ENCODE peak calls at places on chromosome 1, in six cellular contexts. E is stomach, Y is H1, S is HCT116, P is body of pancreas, X is prostate gland. U is an unnamed sample.

GRCh38 chr1:197180252-197180878 is 33.9 kb upstream of the ASPM start:
- DNase-seq in E (no peak), Y (no peak), S (no peak), P (no peak), X (no peak), U (no peak)

GRCh38 chr1:190226006-190226405 is 251.7 kb downstream of the BRINP3 start:
- DNase-seq in E (no peak), Y (no peak), S (no peak), P (no peak), X (no peak), U (no peak)

GRCh38 chr1:68805097-68805641 is 308.3 kb upstream of the DEPDC1 start:
- DNase-seq in E (no peak), Y (no peak), S (no peak), P (no peak), X (no peak), U (no peak)

GRCh38 chr1:11925938-11926292 is 312 bp downstream of the KIAA2013 start:
- DNase-seq in E (no peak), Y (peak), S (no peak), P (peak), X (no peak), U (no peak)

GRCh38 chr1:4675454-4676186 is 21.2 kb downstream of the AJAP1 start:
- DNase-seq in E (no peak), Y (no peak), S (no peak), P (no peak), X (no peak), U (no peak)

GRCh38 chr1:107510347-107510746 is 369.5 kb downstream of the NTNG1 start:
- DNase-seq in E (no peak), Y (no peak), S (no peak), P (no peak), X (no peak), U (no peak)

GRCh38 chr1:159817276-159818041 is 9.2 kb upstream of the SLAMF8 start:
- DNase-seq in E (no peak), Y (no peak), S (no peak), P (peak), X (no peak), U (no peak)

GRCh38 chr1:38403667-38404066 is 357.1 kb upstream of the POU3F1 start:
- DNase-seq in E (no peak), Y (peak), S (no peak), P (no peak), X (no peak), U (no peak)

GRCh38 chr1:91725961-91726704 is 159.8 kb downstream of the TGFBR3 start:
- DNase-seq in E (no peak), Y (no peak), S (no peak), P (no peak), X (no peak), U (peak)

GRCh38 chr1:173164178-173164577 is 43.0 kb downstream of the TNFSF4 start:
- DNase-seq in E (no peak), Y (no peak), S (no peak), P (no peak), X (no peak), U (no peak)

GRCh38 chr1:194538453-194538852 is 1352.0 kb upstream of the B3GALT2 start:
- DNase-seq in E (no peak), Y (no peak), S (no peak), P (no peak), X (no peak), U (no peak)

GRCh38 chr1:197787056-197787455 is 11.8 kb upstream of the DENND1B start:
- DNase-seq in E (no peak), Y (no peak), S (no peak), P (no peak), X (no peak), U (no peak)

GRCh38 chr1:32926562-32926961 is 25.4 kb upstream of the TMEM54 start:
- DNase-seq in E (no peak), Y (no peak), S (no peak), P (no peak), X (no peak), U (no peak)

GRCh38 chr1:18234790-18235242 is 127.2 kb downstream of the IGSF21 start:
- DNase-seq in E (peak), Y (peak), S (peak), P (peak), X (peak), U (no peak)

GRCh38 chr1:182786223-182787001 is 3.2 kb upstream of the NPL start:
- DNase-seq in E (peak), Y (peak), S (peak), P (peak), X (no peak), U (no peak)

GRCh38 chr1:243268751-243269460 is 13.1 kb downstream of the SDCCAG8 start:
- DNase-seq in E (no peak), Y (no peak), S (no peak), P (no peak), X (no peak), U (no peak)

GRCh38 chr1:164472841-164473240 is 86.1 kb upstream of the PBX1 start:
- DNase-seq in E (no peak), Y (no peak), S (no peak), P (no peak), X (no peak), U (no peak)

GRCh38 chr1:158094571-158094970 is 86.1 kb upstream of the CD1D start:
- DNase-seq in E (no peak), Y (no peak), S (no peak), P (no peak), X (no peak), U (no peak)

GRCh38 chr1:21966247-21967000 is 10.4 kb upstream of the CELA3B start:
- DNase-seq in E (no peak), Y (no peak), S (no peak), P (no peak), X (no peak), U (no peak)

GRCh38 chr1:240169188-240169587 is 77.5 kb downstream of the FMN2 start:
- DNase-seq in E (no peak), Y (no peak), S (no peak), P (no peak), X (no peak), U (no peak)

GRCh38 chr1:57796609-57797008 is 372.7 kb upstream of the DAB1 start:
- DNase-seq in E (no peak), Y (no peak), S (no peak), P (no peak), X (no peak), U (no peak)

GRCh38 chr1:5513891-5514515 is 478.2 kb downstream of the NPHP4 start:
- DNase-seq in E (peak), Y (no peak), S (no peak), P (peak), X (no peak), U (no peak)

GRCh38 chr1:210400043-210400840 is 71.5 kb downstream of the HHAT start:
- DNase-seq in E (peak), Y (peak), S (peak), P (peak), X (peak), U (peak)

GRCh38 chr1:150194381-150195031 is 41.4 kb downstream of the ANP32E start:
- DNase-seq in E (no peak), Y (no peak), S (no peak), P (no peak), X (no peak), U (no peak)

GRCh38 chr1:59446257-59446901 is 149.5 kb downstream of the FGGY start:
- DNase-seq in E (no peak), Y (no peak), S (no peak), P (no peak), X (no peak), U (no peak)

DNA sequence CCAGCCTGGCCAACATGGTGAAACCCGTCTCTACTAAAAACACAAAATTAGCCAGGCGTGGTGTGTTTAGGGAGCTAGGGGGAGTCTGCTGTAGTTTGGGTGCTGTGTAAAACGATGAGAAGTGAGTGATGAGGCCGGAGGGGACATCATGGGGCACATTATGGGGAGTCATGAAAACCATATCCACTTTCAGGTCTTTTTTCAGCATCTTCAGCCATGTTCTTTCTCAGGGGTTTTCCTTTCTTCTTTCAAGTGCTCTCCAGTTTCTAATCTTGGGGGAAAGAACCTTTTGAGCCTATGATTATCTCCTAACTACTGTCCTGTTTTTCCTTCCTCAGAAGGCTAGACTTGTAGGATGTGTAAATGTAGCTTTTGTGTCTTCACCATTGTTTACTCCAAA is 14.4 kb downstream of the KDM4A start:
- DNase-seq in E (no peak), Y (no peak), S (no peak), P (no peak), X (no peak), U (no peak)
- TF ChIP-seq POLR2A in E (no peak), Y (no peak), S (no peak), P (no peak), X (no peak), U (no peak)

DNA sequence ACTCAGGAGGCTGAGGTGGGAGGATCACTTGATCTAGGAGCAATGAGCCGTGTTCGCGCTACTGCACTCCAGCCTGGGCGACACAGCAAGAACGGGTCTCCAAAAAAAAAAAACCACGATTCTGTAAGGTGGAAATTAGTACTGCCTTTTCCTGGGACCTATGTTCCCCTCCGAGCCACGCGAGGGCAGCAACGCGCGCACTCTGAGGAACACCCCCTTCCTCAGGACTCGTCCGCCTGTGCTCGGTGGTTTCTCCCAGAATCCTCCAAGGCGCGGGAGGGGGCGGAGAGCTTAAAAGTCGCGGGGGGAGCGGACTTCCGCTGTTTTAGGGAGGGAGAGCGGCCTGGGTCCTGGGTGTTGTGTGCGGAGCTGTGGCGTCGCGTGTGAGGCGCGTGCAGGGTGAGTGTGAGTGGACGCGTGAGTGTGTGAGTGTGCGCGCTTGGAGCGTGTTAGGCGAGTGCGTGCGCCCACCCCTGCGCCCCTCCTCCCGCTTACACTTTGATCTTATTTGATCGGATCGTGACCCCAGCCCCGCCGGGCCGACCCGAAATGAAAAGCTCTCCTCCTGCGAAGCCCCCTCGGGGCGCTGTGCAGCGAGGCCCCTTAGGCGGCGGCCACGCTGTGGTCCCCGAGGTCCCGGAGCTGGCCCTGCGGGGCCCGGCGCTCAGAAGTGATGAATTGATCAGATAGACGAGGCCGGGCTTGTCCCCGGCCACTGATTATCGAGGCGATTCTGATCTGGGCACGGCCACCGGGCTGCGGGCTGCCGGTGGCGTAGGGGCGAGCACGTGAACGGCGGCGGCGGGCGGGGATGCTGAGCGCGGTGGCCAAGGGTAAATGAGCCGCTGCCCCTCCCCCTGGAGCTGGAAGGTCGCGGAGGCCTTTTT is 9.6 kb downstream of the TMEM167B start:
- DNase-seq in E (peak), Y (peak), S (peak), P (peak), X (peak), U (peak)
- TF ChIP-seq CTCF in E (peak), Y (peak), S (peak), P (peak), X (peak), U (peak)

GRCh38 chr1:154198756-154199562 is 7.1 kb upstream of the TPM3 start:
- DNase-seq in E (no peak), Y (peak), S (no peak), P (peak), X (peak), U (no peak)
- H3K4me3 ChIP-seq in E (no peak), Y (no peak), S (no peak), P (no peak), X (no peak), U (no peak)

GRCh38 chr1:43331688-43332087 is 5.9 kb upstream of the MPL start:
- DNase-seq in E (no peak), Y (no peak), S (no peak), P (no peak), X (no peak), U (no peak)

GRCh38 chr1:43334453-43335205 is 3.0 kb upstream of the MPL start:
- DNase-seq in E (no peak), Y (no peak), S (no peak), P (no peak), X (no peak), U (no peak)

GRCh38 chr1:43325381-43325780 is 12.2 kb upstream of the MPL start:
- DNase-seq in E (no peak), Y (no peak), S (no peak), P (no peak), X (no peak), U (no peak)

GRCh38 chr1:43327549-43328292 is 9.9 kb upstream of the MPL start:
- DNase-seq in E (no peak), Y (no peak), S (no peak), P (no peak), X (no peak), U (no peak)

GRCh38 chr1:43329995-43330751 is 7.4 kb upstream of the MPL start:
- DNase-seq in E (no peak), Y (no peak), S (no peak), P (no peak), X (no peak), U (no peak)
- TF ChIP-seq POLR2A in E (no peak), Y (no peak), S (no peak), P (no peak), X (no peak), U (no peak)

GRCh38 chr1:54276617-54277450 is 76.9 kb downstream of the MRPL37 start:
- DNase-seq in E (no peak), Y (no peak), S (no peak), P (no peak), X (no peak), U (no peak)

GRCh38 chr1:54273837-54274192 is 73.8 kb downstream of the MRPL37 start:
- DNase-seq in E (no peak), Y (no peak), S (no peak), P (peak), X (no peak), U (no peak)

GRCh38 chr1:54274448-54274847 is 74.5 kb downstream of the MRPL37 start:
- DNase-seq in E (peak), Y (no peak), S (no peak), P (no peak), X (no peak), U (no peak)

GRCh38 chr1:54274881-54275280 is 74.9 kb downstream of the MRPL37 start:
- DNase-seq in E (no peak), Y (no peak), S (no peak), P (no peak), X (no peak), U (no peak)

DNA sequence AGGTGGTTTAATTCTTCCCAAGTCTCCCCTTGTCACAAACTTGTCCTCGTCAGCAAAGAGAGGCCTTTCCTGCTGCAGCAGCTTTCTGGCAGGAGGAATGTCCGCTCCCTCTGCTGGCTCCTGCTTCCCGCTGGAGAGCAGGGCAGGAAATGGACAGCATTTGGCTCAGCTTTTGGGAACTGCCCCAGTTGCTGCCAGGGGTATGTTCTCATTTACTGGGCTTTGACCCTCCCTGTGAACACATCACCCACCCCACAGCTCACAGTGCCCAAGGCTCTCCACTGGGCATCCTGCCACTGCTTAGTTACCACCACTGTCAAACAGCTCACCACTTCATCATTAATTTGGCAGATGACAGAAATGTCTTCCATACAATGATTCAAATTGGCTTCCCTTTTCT is 75.4 kb downstream of the MRPL37 start:
- DNase-seq in E (peak), Y (no peak), S (no peak), P (peak), X (peak), U (peak)
- TF ChIP-seq CTCF in E (no peak), Y (no peak), S (no peak), P (peak), X (peak), U (no peak)

GRCh38 chr1:41878495-41878894 is 40.2 kb downstream of the HIVEP3 start:
- DNase-seq in E (no peak), Y (no peak), S (no peak), P (no peak), X (no peak), U (no peak)
- H3K4me3 ChIP-seq in E (no peak), Y (no peak), S (no peak), P (no peak), X (no peak), U (no peak)

GRCh38 chr1:50970508-50970885 is 452 bp downstream of the CDKN2C start:
- DNase-seq in E (no peak), Y (no peak), S (no peak), P (no peak), X (no peak), U (no peak)

GRCh38 chr1:50967416-50968020 is 2.5 kb upstream of the CDKN2C start:
- DNase-seq in E (no peak), Y (no peak), S (no peak), P (peak), X (no peak), U (no peak)

GRCh38 chr1:50968884-50969610 is 998 bp upstream of the CDKN2C start:
- DNase-seq in E (peak), Y (peak), S (no peak), P (peak), X (peak), U (no peak)

GRCh38 chr1:50969611-50970507 is at the start of gene CDKN2C:
- DNase-seq in E (peak), Y (peak), S (no peak), P (peak), X (peak), U (peak)

DNA sequence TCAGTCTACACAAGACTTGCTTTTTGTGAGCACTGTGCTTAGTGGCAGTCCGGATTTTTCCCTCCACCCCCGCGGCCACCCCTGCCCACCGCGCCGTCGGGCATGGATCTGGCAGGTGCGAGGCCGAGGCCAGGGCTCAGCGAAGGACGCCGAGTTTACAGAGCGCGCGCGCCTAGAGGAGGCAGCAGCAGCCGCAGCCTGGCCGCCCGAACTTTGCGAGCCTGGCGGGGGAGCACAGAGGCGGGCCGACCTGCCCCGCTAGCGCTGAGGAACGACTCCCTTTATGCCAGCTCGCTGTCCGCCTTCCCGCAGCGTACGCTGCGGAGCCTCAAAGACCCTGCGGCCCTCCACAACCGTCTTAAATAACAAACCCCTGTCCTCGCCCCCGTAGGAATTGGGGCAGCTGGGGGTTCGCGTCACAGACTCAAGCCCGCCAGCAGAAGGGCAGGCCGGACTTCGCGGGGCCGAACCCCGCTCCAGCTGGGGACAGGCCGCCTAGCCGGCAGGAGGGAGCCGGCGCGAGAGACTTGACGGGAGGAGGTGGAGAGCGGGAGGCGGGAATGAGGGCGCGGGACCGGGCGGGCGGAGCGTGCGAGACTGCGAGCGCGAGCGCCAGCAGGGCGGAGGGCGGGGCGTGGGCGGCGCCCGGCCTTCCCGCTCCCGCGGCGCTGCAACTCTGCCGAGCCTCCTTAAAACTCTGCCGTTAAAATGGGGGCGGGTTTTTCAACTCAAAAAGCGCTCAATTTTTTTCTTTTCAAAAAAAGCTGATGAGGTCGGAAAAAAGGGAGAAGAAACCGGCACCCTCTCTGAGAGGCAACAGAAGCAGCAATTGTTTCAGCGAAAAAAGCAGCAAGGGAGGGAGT is 1.8 kb upstream of the CDKN2C start:
- DNase-seq in E (peak), Y (peak), S (peak), P (peak), X (peak), U (peak)
- TF ChIP-seq POLR2A in E (no peak), Y (no peak), S (no peak), P (peak), X (peak), U (no peak)

GRCh38 chr1:228821252-228821651 is 86.0 kb downstream of the RHOU start:
- DNase-seq in E (no peak), Y (peak), S (no peak), P (no peak), X (no peak), U (no peak)
- TF ChIP-seq CTCF in E (no peak), Y (no peak), S (no peak), P (no peak), X (no peak), U (no peak)